ENCODE peak calls at places on chromosomes 11 and 22, in six cellular contexts. One of them, this sample, is unnamed.

GRCh38 chr11:29120329-29120695 is 896.5 kb downstream of the KCNA4 start:
- DNase-seq in brain microvascular endothelial cell: no peak
- DNase-seq in dorsolateral prefrontal cortex: no peak
- DNase-seq in IMR-90: no peak
- DNase-seq in fibroblast of lung: no peak
- DNase-seq in GM20000: no peak
- DNase-seq in this sample: no peak

GRCh38 chr22:31148953-31149627 is 8.8 kb upstream of the PLA2G3 start:
- DNase-seq in fibroblast of lung: peak
- DNase-seq in dorsolateral prefrontal cortex: peak
- DNase-seq in brain microvascular endothelial cell: peak
- DNase-seq in IMR-90: peak
- DNase-seq in GM20000: peak
- DNase-seq in this sample: peak

GRCh38 chr11:28338371-28338770 is 230.2 kb downstream of the METTL15 start:
- DNase-seq in GM20000: no peak
- DNase-seq in fibroblast of lung: peak
- DNase-seq in IMR-90: peak
- DNase-seq in brain microvascular endothelial cell: no peak
- DNase-seq in dorsolateral prefrontal cortex: no peak
- DNase-seq in this sample: no peak

GRCh38 chr11:108233277-108233945 is 10.5 kb downstream of the ATM start:
- DNase-seq in dorsolateral prefrontal cortex: no peak
- DNase-seq in GM20000: no peak
- DNase-seq in IMR-90: no peak
- DNase-seq in fibroblast of lung: no peak
- DNase-seq in brain microvascular endothelial cell: no peak
- DNase-seq in this sample: peak

GRCh38 chr22:22474733-22475132 is 33.8 kb downstream of the ZNF280B start:
- DNase-seq in IMR-90: no peak
- DNase-seq in dorsolateral prefrontal cortex: no peak
- DNase-seq in GM20000: no peak
- DNase-seq in fibroblast of lung: no peak
- DNase-seq in brain microvascular endothelial cell: no peak
- DNase-seq in this sample: no peak

GRCh38 chr11:65205602-65205967 is 23.9 kb downstream of the CAPN1 start:
- DNase-seq in dorsolateral prefrontal cortex: no peak
- DNase-seq in IMR-90: no peak
- DNase-seq in fibroblast of lung: no peak
- DNase-seq in GM20000: no peak
- DNase-seq in brain microvascular endothelial cell: no peak
- DNase-seq in this sample: no peak

GRCh38 chr22:44721206-44721605 is 19.2 kb downstream of the PRR5 start:
- DNase-seq in GM20000: no peak
- DNase-seq in IMR-90: no peak
- DNase-seq in dorsolateral prefrontal cortex: no peak
- DNase-seq in fibroblast of lung: no peak
- DNase-seq in brain microvascular endothelial cell: no peak
- DNase-seq in this sample: no peak

GRCh38 chr11:72851726-72852125 is 37.5 kb downstream of the ATG16L2 start:
- DNase-seq in brain microvascular endothelial cell: peak
- DNase-seq in fibroblast of lung: peak
- DNase-seq in dorsolateral prefrontal cortex: no peak
- DNase-seq in IMR-90: no peak
- DNase-seq in GM20000: no peak
- DNase-seq in this sample: no peak

GRCh38 chr22:44728761-44729261 is 23.6 kb upstream of the ARHGAP8 start:
- DNase-seq in GM20000: no peak
- DNase-seq in brain microvascular endothelial cell: no peak
- DNase-seq in fibroblast of lung: no peak
- DNase-seq in dorsolateral prefrontal cortex: no peak
- DNase-seq in IMR-90: no peak
- DNase-seq in this sample: no peak

GRCh38 chr22:32142600-32142999 is 16.5 kb downstream of the C22orf42 start:
- DNase-seq in brain microvascular endothelial cell: no peak
- DNase-seq in GM20000: no peak
- DNase-seq in dorsolateral prefrontal cortex: no peak
- DNase-seq in IMR-90: no peak
- DNase-seq in fibroblast of lung: no peak
- DNase-seq in this sample: no peak

GRCh38 chr22:42366815-42367581 is 65.2 kb downstream of the NFAM1 start:
- DNase-seq in GM20000: no peak
- DNase-seq in fibroblast of lung: no peak
- DNase-seq in brain microvascular endothelial cell: no peak
- DNase-seq in dorsolateral prefrontal cortex: no peak
- DNase-seq in IMR-90: no peak
- DNase-seq in this sample: no peak

GRCh38 chr11:64607381-64608259 is 16.6 kb downstream of the SLC22A12 start:
- DNase-seq in IMR-90: peak
- DNase-seq in GM20000: no peak
- DNase-seq in brain microvascular endothelial cell: no peak
- DNase-seq in fibroblast of lung: peak
- DNase-seq in dorsolateral prefrontal cortex: no peak
- DNase-seq in this sample: no peak

GRCh38 chr11:68528630-68529029 is 68.1 kb downstream of the PPP6R3 start:
- DNase-seq in GM20000: no peak
- DNase-seq in dorsolateral prefrontal cortex: no peak
- DNase-seq in IMR-90: no peak
- DNase-seq in brain microvascular endothelial cell: no peak
- DNase-seq in fibroblast of lung: no peak
- DNase-seq in this sample: no peak

GRCh38 chr11:78645226-78646202 is 70.8 kb upstream of the NARS2 start:
- DNase-seq in GM20000: peak
- DNase-seq in IMR-90: peak
- DNase-seq in brain microvascular endothelial cell: peak
- DNase-seq in fibroblast of lung: peak
- DNase-seq in dorsolateral prefrontal cortex: peak
- DNase-seq in this sample: peak

GRCh38 chr22:19701420-19702145 is 12.7 kb upstream of the SEPTIN5 start:
- DNase-seq in GM20000: no peak
- DNase-seq in IMR-90: no peak
- DNase-seq in brain microvascular endothelial cell: no peak
- DNase-seq in dorsolateral prefrontal cortex: no peak
- DNase-seq in fibroblast of lung: no peak
- DNase-seq in this sample: no peak

GRCh38 chr11:75733346-75734107 is 15.9 kb downstream of the MOGAT2 start:
- DNase-seq in GM20000: no peak
- DNase-seq in IMR-90: no peak
- DNase-seq in fibroblast of lung: peak
- DNase-seq in brain microvascular endothelial cell: no peak
- DNase-seq in dorsolateral prefrontal cortex: no peak
- DNase-seq in this sample: no peak

GRCh38 chr11:6390718-6391547 is 659 bp downstream of the SMPD1 start:
- DNase-seq in GM20000: no peak
- DNase-seq in fibroblast of lung: no peak
- DNase-seq in dorsolateral prefrontal cortex: no peak
- DNase-seq in IMR-90: no peak
- DNase-seq in brain microvascular endothelial cell: no peak
- DNase-seq in this sample: no peak

GRCh38 chr22:29710922-29711593 is 8.7 kb upstream of the CABP7 start:
- DNase-seq in fibroblast of lung: no peak
- DNase-seq in dorsolateral prefrontal cortex: no peak
- DNase-seq in brain microvascular endothelial cell: no peak
- DNase-seq in GM20000: no peak
- DNase-seq in IMR-90: no peak
- DNase-seq in this sample: peak

GRCh38 chr11:104275992-104276391 is 112.0 kb upstream of the PDGFD start:
- DNase-seq in GM20000: no peak
- DNase-seq in brain microvascular endothelial cell: no peak
- DNase-seq in fibroblast of lung: no peak
- DNase-seq in dorsolateral prefrontal cortex: no peak
- DNase-seq in IMR-90: peak
- DNase-seq in this sample: no peak

GRCh38 chr11:31173926-31174680 is 195.4 kb downstream of the DCDC1 start:
- DNase-seq in brain microvascular endothelial cell: no peak
- DNase-seq in IMR-90: no peak
- DNase-seq in dorsolateral prefrontal cortex: no peak
- DNase-seq in GM20000: no peak
- DNase-seq in fibroblast of lung: no peak
- DNase-seq in this sample: no peak

GRCh38 chr11:8567597-8568198 is 26.3 kb downstream of the STK33 start:
- DNase-seq in IMR-90: peak
- DNase-seq in GM20000: peak
- DNase-seq in brain microvascular endothelial cell: no peak
- DNase-seq in dorsolateral prefrontal cortex: no peak
- DNase-seq in fibroblast of lung: peak
- DNase-seq in this sample: no peak

DNA sequence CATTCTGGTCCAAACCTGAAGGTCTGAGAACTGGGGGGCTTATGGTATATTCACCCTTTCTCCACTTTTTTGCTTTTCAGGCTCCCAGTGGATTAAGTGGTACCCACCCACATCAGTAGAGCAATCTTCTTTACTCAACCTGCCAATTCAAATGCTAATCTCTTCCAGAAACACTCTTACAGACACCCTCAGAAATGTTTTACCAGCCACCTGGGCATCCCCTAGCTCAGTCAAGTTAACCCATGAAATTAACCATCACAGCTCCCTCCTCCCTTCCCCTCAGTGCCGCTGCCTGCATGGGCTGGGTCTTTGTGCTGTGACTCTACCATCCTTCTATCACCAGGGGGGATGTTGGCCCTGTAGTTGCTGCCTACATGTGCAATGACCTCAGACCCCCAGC is 398.7 kb downstream of the BUD13 start:
- DNase-seq in IMR-90: no peak
- DNase-seq in dorsolateral prefrontal cortex: no peak
- DNase-seq in GM20000: no peak
- DNase-seq in fibroblast of lung: no peak
- DNase-seq in brain microvascular endothelial cell: no peak
- DNase-seq in this sample: no peak
- TF ChIP-seq CTCF in IMR-90: no peak
- TF ChIP-seq CTCF in dorsolateral prefrontal cortex: no peak
- TF ChIP-seq CTCF in GM20000: no peak
- TF ChIP-seq CTCF in fibroblast of lung: no peak
- TF ChIP-seq CTCF in brain microvascular endothelial cell: no peak
- TF ChIP-seq CTCF in this sample: no peak

GRCh38 chr11:17209939-17210245 is 2.1 kb upstream of the PIK3C2A start:
- DNase-seq in GM20000: no peak
- DNase-seq in dorsolateral prefrontal cortex: no peak
- DNase-seq in IMR-90: no peak
- DNase-seq in fibroblast of lung: no peak
- DNase-seq in brain microvascular endothelial cell: no peak
- DNase-seq in this sample: no peak

GRCh38 chr11:17214338-17214737 is 6.6 kb upstream of the PIK3C2A start:
- DNase-seq in dorsolateral prefrontal cortex: no peak
- DNase-seq in brain microvascular endothelial cell: no peak
- DNase-seq in fibroblast of lung: no peak
- DNase-seq in IMR-90: no peak
- DNase-seq in GM20000: no peak
- DNase-seq in this sample: no peak

GRCh38 chr11:17206448-17206847 is 1.3 kb downstream of the PIK3C2A start:
- DNase-seq in IMR-90: no peak
- DNase-seq in brain microvascular endothelial cell: no peak
- DNase-seq in fibroblast of lung: no peak
- DNase-seq in dorsolateral prefrontal cortex: no peak
- DNase-seq in GM20000: no peak
- DNase-seq in this sample: no peak

GRCh38 chr11:17207317-17208256 is at the start of gene PIK3C2A:
- DNase-seq in fibroblast of lung: peak
- DNase-seq in GM20000: peak
- DNase-seq in IMR-90: peak
- DNase-seq in brain microvascular endothelial cell: peak
- DNase-seq in dorsolateral prefrontal cortex: peak
- DNase-seq in this sample: peak

GRCh38 chr11:17208257-17208999 is 642 bp upstream of the PIK3C2A start:
- DNase-seq in dorsolateral prefrontal cortex: peak
- DNase-seq in fibroblast of lung: peak
- DNase-seq in brain microvascular endothelial cell: peak
- DNase-seq in GM20000: peak
- DNase-seq in IMR-90: peak
- DNase-seq in this sample: peak
- TF ChIP-seq CTCF in dorsolateral prefrontal cortex: no peak
- TF ChIP-seq CTCF in fibroblast of lung: no peak
- TF ChIP-seq CTCF in brain microvascular endothelial cell: no peak
- TF ChIP-seq CTCF in GM20000: no peak
- TF ChIP-seq CTCF in IMR-90: no peak
- TF ChIP-seq CTCF in this sample: no peak

GRCh38 chr11:125874556-125875124 is 12.8 kb upstream of the HYLS1 start:
- DNase-seq in GM20000: peak
- DNase-seq in fibroblast of lung: peak
- DNase-seq in IMR-90: peak
- DNase-seq in dorsolateral prefrontal cortex: no peak
- DNase-seq in brain microvascular endothelial cell: peak
- DNase-seq in this sample: peak
- TF ChIP-seq CTCF in GM20000: peak
- TF ChIP-seq CTCF in fibroblast of lung: peak
- TF ChIP-seq CTCF in IMR-90: peak
- TF ChIP-seq CTCF in dorsolateral prefrontal cortex: peak
- TF ChIP-seq CTCF in brain microvascular endothelial cell: peak
- TF ChIP-seq CTCF in this sample: peak

GRCh38 chr22:39896313-39896996 is 2.9 kb upstream of the ENTHD1 start:
- DNase-seq in IMR-90: no peak
- DNase-seq in dorsolateral prefrontal cortex: no peak
- DNase-seq in fibroblast of lung: no peak
- DNase-seq in brain microvascular endothelial cell: no peak
- DNase-seq in GM20000: no peak
- DNase-seq in this sample: no peak
- TF ChIP-seq CTCF in IMR-90: no peak
- TF ChIP-seq CTCF in dorsolateral prefrontal cortex: no peak
- TF ChIP-seq CTCF in fibroblast of lung: no peak
- TF ChIP-seq CTCF in brain microvascular endothelial cell: no peak
- TF ChIP-seq CTCF in GM20000: no peak
- TF ChIP-seq CTCF in this sample: no peak

This sample was measured in adrenal gland.